ENCODE peak calls at places on chromosomes 13 and 19, in eight cellular contexts. One of them, this sample, is unnamed.

GRCh38 chr13:51801631-51802099 is 2.3 kb downstream of the DHRS12 start:
- DNase-seq in endothelial cell: no peak
- DNase-seq in HTR-8/SVneo: no peak
- DNase-seq in activated naive CD8-positive, alpha-beta T cell treated with anti-CD3 and anti-CD28 coated beads for 36 hours: no peak
- DNase-seq in C1 segment of cervical spinal cord: peak; percentile 60
- DNase-seq in H9: no peak
- DNase-seq in left ventricle myocardium inferior: peak; percentile 81
- DNase-seq in ELF-1: no peak
- DNase-seq in this sample: no peak

GRCh38 chr19:11361037-11361770 is 6.0 kb downstream of the PLPPR2 start:
- DNase-seq in endothelial cell: peak; percentile 80
- DNase-seq in HTR-8/SVneo: no peak
- DNase-seq in activated naive CD8-positive, alpha-beta T cell treated with anti-CD3 and anti-CD28 coated beads for 36 hours: no peak
- DNase-seq in C1 segment of cervical spinal cord: no peak
- DNase-seq in H9: peak; percentile 96
- DNase-seq in left ventricle myocardium inferior: no peak
- DNase-seq in ELF-1: peak; percentile 97
- DNase-seq in this sample: no peak

GRCh38 chr19:44313231-44313630 is 8.4 kb upstream of the ZNF235 start:
- DNase-seq in endothelial cell: no peak
- DNase-seq in HTR-8/SVneo: no peak
- DNase-seq in activated naive CD8-positive, alpha-beta T cell treated with anti-CD3 and anti-CD28 coated beads for 36 hours: no peak
- DNase-seq in C1 segment of cervical spinal cord: no peak
- DNase-seq in H9: no peak
- DNase-seq in left ventricle myocardium inferior: no peak
- DNase-seq in ELF-1: no peak
- DNase-seq in this sample: no peak

GRCh38 chr19:3785464-3785937 is 680 bp downstream of the MATK start:
- DNase-seq in endothelial cell: no peak
- DNase-seq in HTR-8/SVneo: no peak
- DNase-seq in activated naive CD8-positive, alpha-beta T cell treated with anti-CD3 and anti-CD28 coated beads for 36 hours: peak; percentile 45
- DNase-seq in C1 segment of cervical spinal cord: no peak
- DNase-seq in H9: no peak
- DNase-seq in left ventricle myocardium inferior: no peak
- DNase-seq in ELF-1: no peak
- DNase-seq in this sample: no peak

GRCh38 chr13:106696719-106697118 is 128.8 kb upstream of the ARGLU1 start:
- DNase-seq in endothelial cell: no peak
- DNase-seq in HTR-8/SVneo: no peak
- DNase-seq in activated naive CD8-positive, alpha-beta T cell treated with anti-CD3 and anti-CD28 coated beads for 36 hours: no peak
- DNase-seq in C1 segment of cervical spinal cord: no peak
- DNase-seq in H9: no peak
- DNase-seq in left ventricle myocardium inferior: no peak
- DNase-seq in ELF-1: no peak
- DNase-seq in this sample: no peak

GRCh38 chr13:74485757-74486156 is 351.6 kb upstream of the KLF12 start:
- DNase-seq in endothelial cell: no peak
- DNase-seq in HTR-8/SVneo: no peak
- DNase-seq in activated naive CD8-positive, alpha-beta T cell treated with anti-CD3 and anti-CD28 coated beads for 36 hours: no peak
- DNase-seq in C1 segment of cervical spinal cord: no peak
- DNase-seq in H9: no peak
- DNase-seq in left ventricle myocardium inferior: no peak
- DNase-seq in ELF-1: no peak
- DNase-seq in this sample: no peak

GRCh38 chr19:1269478-1270167 is 491 bp downstream of the CIRBP start:
- DNase-seq in endothelial cell: peak; percentile 89
- DNase-seq in HTR-8/SVneo: peak; percentile 76
- DNase-seq in activated naive CD8-positive, alpha-beta T cell treated with anti-CD3 and anti-CD28 coated beads for 36 hours: peak; percentile 91
- DNase-seq in C1 segment of cervical spinal cord: peak; percentile 73
- DNase-seq in H9: peak; percentile 79
- DNase-seq in left ventricle myocardium inferior: peak; percentile 84
- DNase-seq in ELF-1: peak; percentile 88
- DNase-seq in this sample: no peak

GRCh38 chr19:32407004-32407992 is 1.7 kb downstream of the DPY19L3 start:
- DNase-seq in endothelial cell: no peak
- DNase-seq in HTR-8/SVneo: no peak
- DNase-seq in activated naive CD8-positive, alpha-beta T cell treated with anti-CD3 and anti-CD28 coated beads for 36 hours: no peak
- DNase-seq in C1 segment of cervical spinal cord: peak; percentile 15
- DNase-seq in H9: no peak
- DNase-seq in left ventricle myocardium inferior: no peak
- DNase-seq in ELF-1: no peak
- DNase-seq in this sample: no peak

GRCh38 chr13:114123448-114123847 is 9.0 kb downstream of the RASA3 start:
- DNase-seq in endothelial cell: no peak
- DNase-seq in HTR-8/SVneo: no peak
- DNase-seq in activated naive CD8-positive, alpha-beta T cell treated with anti-CD3 and anti-CD28 coated beads for 36 hours: no peak
- DNase-seq in C1 segment of cervical spinal cord: no peak
- DNase-seq in H9: no peak
- DNase-seq in left ventricle myocardium inferior: no peak
- DNase-seq in ELF-1: no peak
- DNase-seq in this sample: no peak

GRCh38 chr13:51923983-51924539 is 62.3 kb downstream of the CCDC70 start:
- DNase-seq in endothelial cell: peak; percentile 35
- DNase-seq in HTR-8/SVneo: no peak
- DNase-seq in activated naive CD8-positive, alpha-beta T cell treated with anti-CD3 and anti-CD28 coated beads for 36 hours: peak; percentile 19
- DNase-seq in C1 segment of cervical spinal cord: no peak
- DNase-seq in H9: peak; percentile 46
- DNase-seq in left ventricle myocardium inferior: no peak
- DNase-seq in ELF-1: peak; percentile 69
- DNase-seq in this sample: no peak

GRCh38 chr19:55188620-55189019 is 8.5 kb upstream of the SYT5 start:
- DNase-seq in endothelial cell: no peak
- DNase-seq in HTR-8/SVneo: no peak
- DNase-seq in activated naive CD8-positive, alpha-beta T cell treated with anti-CD3 and anti-CD28 coated beads for 36 hours: no peak
- DNase-seq in C1 segment of cervical spinal cord: no peak
- DNase-seq in H9: no peak
- DNase-seq in left ventricle myocardium inferior: no peak
- DNase-seq in ELF-1: no peak
- DNase-seq in this sample: no peak

GRCh38 chr13:19089315-19089714 is 92.3 kb downstream of the TUBA3C start:
- DNase-seq in endothelial cell: no peak
- DNase-seq in HTR-8/SVneo: no peak
- DNase-seq in activated naive CD8-positive, alpha-beta T cell treated with anti-CD3 and anti-CD28 coated beads for 36 hours: no peak
- DNase-seq in C1 segment of cervical spinal cord: no peak
- DNase-seq in H9: no peak
- DNase-seq in left ventricle myocardium inferior: no peak
- DNase-seq in ELF-1: no peak
- DNase-seq in this sample: no peak

GRCh38 chr19:47601180-47601904 is 7.6 kb upstream of the BICRA start:
- DNase-seq in endothelial cell: no peak
- DNase-seq in HTR-8/SVneo: no peak
- DNase-seq in activated naive CD8-positive, alpha-beta T cell treated with anti-CD3 and anti-CD28 coated beads for 36 hours: no peak
- DNase-seq in C1 segment of cervical spinal cord: no peak
- DNase-seq in H9: no peak
- DNase-seq in left ventricle myocardium inferior: no peak
- DNase-seq in ELF-1: peak; percentile 41
- DNase-seq in this sample: no peak

GRCh38 chr19:8085606-8086464 is 33.3 kb downstream of the CCL25 start:
- DNase-seq in endothelial cell: no peak
- DNase-seq in HTR-8/SVneo: peak; percentile 53
- DNase-seq in activated naive CD8-positive, alpha-beta T cell treated with anti-CD3 and anti-CD28 coated beads for 36 hours: no peak
- DNase-seq in C1 segment of cervical spinal cord: no peak
- DNase-seq in H9: no peak
- DNase-seq in left ventricle myocardium inferior: no peak
- DNase-seq in ELF-1: peak; percentile 66
- DNase-seq in this sample: no peak

GRCh38 chr13:94014461-94014860 is 465.0 kb downstream of the DCT start:
- DNase-seq in endothelial cell: no peak
- DNase-seq in HTR-8/SVneo: no peak
- DNase-seq in activated naive CD8-positive, alpha-beta T cell treated with anti-CD3 and anti-CD28 coated beads for 36 hours: no peak
- DNase-seq in C1 segment of cervical spinal cord: no peak
- DNase-seq in H9: no peak
- DNase-seq in left ventricle myocardium inferior: no peak
- DNase-seq in ELF-1: no peak
- DNase-seq in this sample: no peak

GRCh38 chr19:45200614-45201013 is 22.0 kb downstream of the BLOC1S3 start:
- DNase-seq in endothelial cell: peak; percentile 64
- DNase-seq in HTR-8/SVneo: no peak
- DNase-seq in activated naive CD8-positive, alpha-beta T cell treated with anti-CD3 and anti-CD28 coated beads for 36 hours: no peak
- DNase-seq in C1 segment of cervical spinal cord: no peak
- DNase-seq in H9: peak; percentile 73
- DNase-seq in left ventricle myocardium inferior: no peak
- DNase-seq in ELF-1: peak; percentile 57
- DNase-seq in this sample: no peak

GRCh38 chr19:33808399-33808798 is 11.7 kb downstream of the KCTD15 start:
- DNase-seq in endothelial cell: no peak
- DNase-seq in HTR-8/SVneo: no peak
- DNase-seq in activated naive CD8-positive, alpha-beta T cell treated with anti-CD3 and anti-CD28 coated beads for 36 hours: no peak
- DNase-seq in C1 segment of cervical spinal cord: no peak
- DNase-seq in H9: no peak
- DNase-seq in left ventricle myocardium inferior: no peak
- DNase-seq in ELF-1: no peak
- DNase-seq in this sample: no peak

GRCh38 chr19:39166571-39167391 is 30.0 kb upstream of the NCCRP1 start:
- DNase-seq in endothelial cell: no peak
- DNase-seq in HTR-8/SVneo: no peak
- DNase-seq in activated naive CD8-positive, alpha-beta T cell treated with anti-CD3 and anti-CD28 coated beads for 36 hours: no peak
- DNase-seq in C1 segment of cervical spinal cord: peak; percentile 1
- DNase-seq in H9: no peak
- DNase-seq in left ventricle myocardium inferior: peak; percentile 73
- DNase-seq in ELF-1: no peak
- DNase-seq in this sample: no peak

GRCh38 chr13:66427330-66427990 is 802.7 kb downstream of the PCDH9 start:
- DNase-seq in endothelial cell: no peak
- DNase-seq in HTR-8/SVneo: no peak
- DNase-seq in activated naive CD8-positive, alpha-beta T cell treated with anti-CD3 and anti-CD28 coated beads for 36 hours: no peak
- DNase-seq in C1 segment of cervical spinal cord: no peak
- DNase-seq in H9: no peak
- DNase-seq in left ventricle myocardium inferior: no peak
- DNase-seq in ELF-1: no peak
- DNase-seq in this sample: no peak

GRCh38 chr19:47890865-47891621 is 4.9 kb upstream of the SULT2A1 start:
- DNase-seq in endothelial cell: no peak
- DNase-seq in HTR-8/SVneo: no peak
- DNase-seq in activated naive CD8-positive, alpha-beta T cell treated with anti-CD3 and anti-CD28 coated beads for 36 hours: no peak
- DNase-seq in C1 segment of cervical spinal cord: no peak
- DNase-seq in H9: no peak
- DNase-seq in left ventricle myocardium inferior: no peak
- DNase-seq in ELF-1: no peak
- DNase-seq in this sample: no peak

GRCh38 chr19:45587873-45588272 is 3.3 kb upstream of the OPA3 start:
- DNase-seq in endothelial cell: no peak
- DNase-seq in HTR-8/SVneo: no peak
- DNase-seq in activated naive CD8-positive, alpha-beta T cell treated with anti-CD3 and anti-CD28 coated beads for 36 hours: no peak
- DNase-seq in C1 segment of cervical spinal cord: no peak
- DNase-seq in H9: no peak
- DNase-seq in left ventricle myocardium inferior: no peak
- DNase-seq in ELF-1: no peak
- DNase-seq in this sample: no peak

GRCh38 chr13:69720278-69720983 is 387.2 kb upstream of the ATXN8OS start:
- DNase-seq in endothelial cell: no peak
- DNase-seq in HTR-8/SVneo: no peak
- DNase-seq in activated naive CD8-positive, alpha-beta T cell treated with anti-CD3 and anti-CD28 coated beads for 36 hours: no peak
- DNase-seq in C1 segment of cervical spinal cord: no peak
- DNase-seq in H9: no peak
- DNase-seq in left ventricle myocardium inferior: no peak
- DNase-seq in ELF-1: no peak
- DNase-seq in this sample: no peak

GRCh38 chr19:47274891-47275865 is 493 bp downstream of the INAFM1 start:
- DNase-seq in endothelial cell: peak; percentile 28
- DNase-seq in HTR-8/SVneo: no peak
- DNase-seq in activated naive CD8-positive, alpha-beta T cell treated with anti-CD3 and anti-CD28 coated beads for 36 hours: no peak
- DNase-seq in C1 segment of cervical spinal cord: no peak
- DNase-seq in H9: no peak
- DNase-seq in left ventricle myocardium inferior: peak; percentile 22
- DNase-seq in ELF-1: peak; percentile 44
- DNase-seq in this sample: no peak

GRCh38 chr13:83884141-83884540 is 1.9 kb upstream of the SLITRK1 start:
- DNase-seq in endothelial cell: no peak
- DNase-seq in HTR-8/SVneo: no peak
- DNase-seq in activated naive CD8-positive, alpha-beta T cell treated with anti-CD3 and anti-CD28 coated beads for 36 hours: no peak
- DNase-seq in C1 segment of cervical spinal cord: no peak
- DNase-seq in H9: no peak
- DNase-seq in left ventricle myocardium inferior: no peak
- DNase-seq in ELF-1: no peak
- DNase-seq in this sample: no peak

GRCh38 chr19:14516048-14516534 is 2.1 kb downstream of the DNAJB1 start:
- DNase-seq in endothelial cell: no peak
- DNase-seq in HTR-8/SVneo: no peak
- DNase-seq in activated naive CD8-positive, alpha-beta T cell treated with anti-CD3 and anti-CD28 coated beads for 36 hours: no peak
- DNase-seq in C1 segment of cervical spinal cord: no peak
- DNase-seq in H9: no peak
- DNase-seq in left ventricle myocardium inferior: no peak
- DNase-seq in ELF-1: no peak
- DNase-seq in this sample: no peak

GRCh38 chr19:50500753-50501151 is 10.2 kb downstream of the JOSD2 start:
- DNase-seq in endothelial cell: no peak
- DNase-seq in HTR-8/SVneo: no peak
- DNase-seq in activated naive CD8-positive, alpha-beta T cell treated with anti-CD3 and anti-CD28 coated beads for 36 hours: no peak
- DNase-seq in C1 segment of cervical spinal cord: no peak
- DNase-seq in H9: no peak
- DNase-seq in left ventricle myocardium inferior: peak; percentile 86
- DNase-seq in ELF-1: no peak
- DNase-seq in this sample: no peak

GRCh38 chr13:101703838-101704237 is 251.4 kb downstream of the ITGBL1 start:
- DNase-seq in endothelial cell: no peak
- DNase-seq in HTR-8/SVneo: no peak
- DNase-seq in activated naive CD8-positive, alpha-beta T cell treated with anti-CD3 and anti-CD28 coated beads for 36 hours: no peak
- DNase-seq in C1 segment of cervical spinal cord: no peak
- DNase-seq in H9: no peak
- DNase-seq in left ventricle myocardium inferior: no peak
- DNase-seq in ELF-1: peak; percentile 4
- DNase-seq in this sample: no peak

GRCh38 chr13:48731957-48732569 is 78.3 kb downstream of the CYSLTR2 start:
- DNase-seq in endothelial cell: peak; percentile 58
- DNase-seq in HTR-8/SVneo: no peak
- DNase-seq in activated naive CD8-positive, alpha-beta T cell treated with anti-CD3 and anti-CD28 coated beads for 36 hours: peak; percentile 58
- DNase-seq in C1 segment of cervical spinal cord: peak; percentile 13
- DNase-seq in H9: peak; percentile 74
- DNase-seq in left ventricle myocardium inferior: peak; percentile 39
- DNase-seq in ELF-1: peak; percentile 77
- DNase-seq in this sample: peak; percentile 19

GRCh38 chr13:80379245-80379644 is 38.3 kb upstream of the SPRY2 start:
- DNase-seq in endothelial cell: no peak
- DNase-seq in HTR-8/SVneo: peak; percentile 11
- DNase-seq in activated naive CD8-positive, alpha-beta T cell treated with anti-CD3 and anti-CD28 coated beads for 36 hours: no peak
- DNase-seq in C1 segment of cervical spinal cord: no peak
- DNase-seq in H9: no peak
- DNase-seq in left ventricle myocardium inferior: no peak
- DNase-seq in ELF-1: no peak
- DNase-seq in this sample: no peak

This sample was measured in NCI-H748 treated with DMSO at 0.1 percent for 48 hours.